ENCODE peak calls at places on chromosomes 12 and 14, in four cellular contexts. Y is mesothelial cell of epicardium, K is RWPE1, V is A549. O is an unnamed sample.

GRCh38 chr12:46446645-46447044 is 74.1 kb upstream of the SLC38A2 start:
- DNase-seq in Y (no peak), K (no peak), V (no peak), O (no peak)

GRCh38 chr14:61477845-61478438 is 156.6 kb downstream of the PRKCH start:
- DNase-seq in Y (no peak), K (no peak), V (peak; percentile 70), O (no peak)

GRCh38 chr14:74973003-74973614 is 17.7 kb upstream of the PGF start:
- DNase-seq in Y (no peak), K (no peak), V (no peak), O (no peak)

GRCh38 chr12:131065279-131065678 is 111.6 kb downstream of the ADGRD1 start:
- DNase-seq in Y (no peak), K (no peak), V (no peak), O (no peak)

GRCh38 chr12:88144546-88145468 is 2.7 kb downstream of the TMTC3 start:
- DNase-seq in Y (no peak), K (no peak), V (no peak), O (no peak)

GRCh38 chr14:69324341-69324931 is 64.5 kb downstream of the GALNT16 start:
- DNase-seq in Y (no peak), K (no peak), V (no peak), O (peak; percentile 56)

GRCh38 chr14:53946071-53946403 is 10.6 kb downstream of the BMP4 start:
- DNase-seq in Y (no peak), K (no peak), V (no peak), O (no peak)

GRCh38 chr14:76977793-76978730 is 50.4 kb downstream of the IRF2BPL start:
- DNase-seq in Y (no peak), K (no peak), V (no peak), O (no peak)

GRCh38 chr12:60257063-60257462 is 661.2 kb downstream of the SLC16A7 start:
- DNase-seq in Y (no peak), K (peak; percentile 33), V (peak; percentile 66), O (no peak)

GRCh38 chr14:71235865-71236264 is 328.6 kb downstream of the PCNX1 start:
- DNase-seq in Y (no peak), K (no peak), V (no peak), O (peak; percentile 29)

GRCh38 chr14:91417983-91418386 is 365 bp upstream of the CCDC88C start:
- DNase-seq in Y (no peak), K (peak; percentile 57), V (peak; percentile 72), O (no peak)

GRCh38 chr14:91418387-91419043 is 895 bp upstream of the CCDC88C start:
- DNase-seq in Y (peak; percentile 42), K (peak; percentile 48), V (peak; percentile 68), O (peak; percentile 82)

GRCh38 chr14:91419451-91419850 is 1.8 kb upstream of the CCDC88C start:
- DNase-seq in Y (no peak), K (no peak), V (no peak), O (no peak)

GRCh38 chr14:91417134-91417982 is at the start of gene CCDC88C:
- DNase-seq in Y (no peak), K (peak; percentile 70), V (peak; percentile 69), O (no peak)

GRCh38 chr14:91419044-91419397 is 1.4 kb upstream of the CCDC88C start:
- DNase-seq in Y (no peak), K (no peak), V (no peak), O (no peak)
- TF ChIP-seq CTCF in Y (peak; percentile 49), K (peak; percentile 67), V (no peak), O (peak; percentile 42)

DNA sequence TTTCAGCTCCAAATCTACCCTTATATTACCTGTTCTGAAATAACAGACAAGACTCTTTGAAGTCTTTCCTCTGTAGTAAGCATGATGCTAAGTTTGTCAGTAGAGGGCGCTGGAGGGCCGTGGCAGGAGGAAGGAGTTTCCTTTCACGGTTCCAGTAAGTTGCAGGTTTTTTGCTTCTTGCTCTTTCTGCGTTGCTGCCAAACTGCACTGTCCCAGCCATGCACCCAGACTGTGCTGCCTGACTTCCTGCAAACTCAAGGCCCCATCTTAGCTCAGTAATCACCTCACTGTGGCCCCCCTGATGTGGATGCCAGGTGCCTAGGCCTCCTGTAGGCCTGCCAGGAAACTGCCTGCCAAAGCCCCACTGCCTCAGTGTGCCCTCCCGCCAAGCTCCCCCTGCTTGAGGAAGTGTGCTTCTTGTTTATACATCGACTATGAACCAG is 193.5 kb upstream of the LRIG3 start:
- DNase-seq in Y (peak; percentile 53), K (peak; percentile 54), V (peak; percentile 84), O (peak; percentile 81)
- TF ChIP-seq CTCF in Y (peak; percentile 72), K (peak; percentile 80), V (peak; percentile 76), O (peak; percentile 94)

GRCh38 chr14:104229621-104230041 is 91.2 kb downstream of the KIF26A start:
- DNase-seq in Y (no peak), K (no peak), V (no peak), O (no peak)
- TF ChIP-seq CTCF in Y (no peak), K (no peak), V (no peak), O (no peak)

DNA sequence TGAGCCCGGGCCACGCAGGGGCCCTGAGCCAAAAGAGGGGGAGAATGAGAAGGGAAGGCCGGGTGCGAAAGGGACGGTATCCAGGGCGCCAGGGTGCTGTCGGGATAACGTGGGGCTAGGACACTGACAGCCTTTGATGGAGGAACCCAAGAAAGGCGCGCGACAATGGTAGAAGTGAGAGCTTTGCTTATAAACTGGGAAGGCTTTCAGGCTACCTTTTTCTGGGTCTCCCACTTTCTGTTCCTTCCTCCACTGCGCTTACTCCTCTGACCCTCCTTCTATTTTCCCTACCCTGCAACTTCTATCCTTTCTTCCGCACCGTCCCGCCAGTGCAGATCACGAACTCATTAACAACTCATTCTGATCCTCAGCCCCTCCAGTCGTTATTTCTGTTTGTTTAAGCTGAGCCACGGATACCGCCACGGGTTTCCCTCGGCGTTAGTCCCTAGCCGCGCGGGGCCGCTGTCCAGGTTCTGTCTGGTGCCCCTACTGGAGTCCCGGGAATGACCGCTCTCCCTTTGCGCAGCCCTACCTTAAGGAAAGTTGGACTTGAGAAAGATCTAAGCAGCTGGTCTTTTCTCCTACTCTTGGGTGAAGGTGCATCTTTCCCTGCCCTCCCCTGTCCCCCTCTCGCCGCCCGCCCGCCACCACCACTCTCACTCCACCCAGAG is 3.0 kb downstream of the SSTR1 start:
- DNase-seq in Y (no peak), K (no peak), V (peak; percentile 24), O (no peak)
- TF ChIP-seq CTCF in Y (no peak), K (no peak), V (no peak), O (no peak)

DNA sequence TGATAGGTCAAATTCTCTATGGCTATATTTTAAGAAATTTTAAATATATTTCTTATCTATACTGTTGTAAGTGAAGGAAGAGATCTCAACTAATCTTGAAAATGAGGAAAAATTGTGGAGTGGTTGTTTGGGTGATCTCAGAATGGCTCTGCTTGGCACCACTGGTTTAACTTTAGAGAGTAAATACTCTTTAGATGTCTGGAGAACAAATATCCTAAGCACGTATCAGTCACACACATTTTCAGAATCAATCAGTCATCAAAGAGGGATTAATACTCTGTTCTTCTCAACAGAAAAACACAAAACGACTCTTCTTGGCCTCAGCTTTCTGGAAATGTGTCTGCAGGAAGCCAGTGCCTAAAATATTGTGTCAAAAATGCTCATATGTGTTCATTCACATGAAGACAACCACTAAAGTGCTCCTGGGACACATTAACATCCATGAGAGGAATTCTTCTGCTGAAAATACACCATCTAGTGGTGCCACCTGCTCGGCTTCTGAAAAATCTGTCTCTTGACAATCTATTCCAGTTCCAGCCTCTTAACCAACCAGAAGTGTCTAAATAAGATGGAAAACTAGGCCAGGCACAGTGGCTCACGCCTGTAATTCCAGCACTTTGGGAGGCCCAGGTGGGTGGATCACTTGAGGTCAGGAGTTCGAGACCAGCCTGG is 81.1 kb upstream of the CCDC198 start:
- DNase-seq in Y (no peak), K (no peak), V (peak; percentile 17), O (no peak)
- TF ChIP-seq CTCF in Y (no peak), K (no peak), V (peak; percentile 35), O (peak; percentile 26)

GRCh38 chr12:5593056-5593455 is 161.1 kb downstream of the NTF3 start:
- DNase-seq in Y (no peak), K (no peak), V (no peak), O (no peak)
- TF ChIP-seq CTCF in Y (no peak), K (no peak), V (no peak), O (no peak)

DNA sequence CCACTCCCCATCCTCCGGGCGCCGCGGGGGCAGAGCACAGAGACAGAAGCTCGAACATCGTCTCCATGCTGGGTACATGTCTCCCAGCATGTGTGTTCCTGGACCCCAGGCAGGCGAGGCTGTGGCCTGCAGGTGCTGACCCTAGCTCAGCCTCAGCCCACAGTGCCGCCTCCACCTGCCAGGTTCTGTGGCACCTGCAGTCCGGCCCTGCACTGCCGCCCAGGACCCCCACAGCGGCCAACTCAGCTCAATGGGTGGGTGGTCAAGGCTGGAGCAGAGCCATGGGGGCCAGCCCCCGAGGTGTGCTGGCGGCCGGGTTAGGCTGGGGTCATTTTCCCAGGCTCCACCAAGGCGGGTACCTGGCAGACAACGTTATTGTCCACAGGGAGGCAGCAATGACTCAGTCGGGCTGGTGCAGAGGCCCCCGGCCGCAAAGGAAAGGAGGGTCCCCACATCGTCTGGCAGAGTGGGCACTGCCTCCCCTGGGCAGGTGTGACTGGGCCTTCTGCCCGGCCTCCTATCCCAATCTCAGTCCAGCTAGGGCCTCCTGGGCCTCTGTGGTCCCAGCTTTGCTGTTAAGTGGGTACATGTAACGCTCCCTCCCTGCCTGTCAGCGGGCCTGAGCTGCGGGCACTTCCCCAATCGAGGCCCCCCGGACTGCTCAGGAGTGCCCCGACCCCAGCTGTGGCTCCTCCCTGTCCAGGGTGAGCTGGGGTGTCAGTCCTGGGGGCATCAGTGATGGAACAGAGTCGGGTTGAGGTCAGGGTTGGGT is 20.2 kb upstream of the NUDT14 start:
- DNase-seq in Y (no peak), K (no peak), V (no peak), O (no peak)
- TF ChIP-seq CTCF in Y (peak; percentile 13), K (no peak), V (no peak), O (peak; percentile 17)

GRCh38 chr12:6285532-6286306 is 24.8 kb upstream of the PLEKHG6 start:
- DNase-seq in Y (no peak), K (peak; percentile 49), V (no peak), O (no peak)

GRCh38 chr12:6284273-6284672 is 26.2 kb upstream of the PLEKHG6 start:
- DNase-seq in Y (no peak), K (no peak), V (no peak), O (no peak)

GRCh38 chr12:6282453-6282840 is 28.0 kb upstream of the PLEKHG6 start:
- DNase-seq in Y (no peak), K (no peak), V (no peak), O (no peak)

GRCh38 chr12:6288235-6288634 is 22.2 kb upstream of the PLEKHG6 start:
- DNase-seq in Y (no peak), K (no peak), V (no peak), O (no peak)

GRCh38 chr12:6285063-6285477 is 25.4 kb upstream of the PLEKHG6 start:
- DNase-seq in Y (peak; percentile 40), K (peak; percentile 85), V (peak; percentile 73), O (no peak)
- TF ChIP-seq CTCF in Y (peak; percentile 94), K (peak; percentile 71), V (peak; percentile 97), O (peak; percentile 97)